ENCODE peak calls at places on chromosomes 13 and 19, in nine cellular contexts. B, Y, F, A, Q, J, I, U and R are unnamed samples.

GRCh38 chr13:76043882-76044281 is 407.8 kb downstream of the LMO7 start:
- DNase-seq in A (peak; percentile 10), J (no peak), F (no peak), U (no peak), Q (no peak), I (no peak), Y (no peak), B (no peak), R (no peak)

GRCh38 chr13:56561327-56561726 is 579.4 kb upstream of the PRR20A start:
- DNase-seq in Y (no peak), U (no peak), A (peak; percentile 23), F (no peak), B (no peak), Q (no peak), J (peak; percentile 2), I (no peak), R (no peak)

GRCh38 chr19:56837892-56838679 is 2.4 kb downstream of the PEG3 start:
- DNase-seq in F (peak; percentile 92), I (peak; percentile 67), Q (no peak), B (no peak), U (peak; percentile 57), Y (peak; percentile 4), A (no peak), J (no peak), R (peak; percentile 79)

GRCh38 chr19:21466627-21467026 is 38.8 kb upstream of the ZNF429 start:
- DNase-seq in U (no peak), B (no peak), J (no peak), F (no peak), I (no peak), A (no peak), Q (no peak), Y (no peak), R (no peak)

GRCh38 chr19:4390862-4391693 is 9.3 kb downstream of the SH3GL1 start:
- DNase-seq in F (no peak), I (no peak), Y (no peak), B (no peak), A (no peak), J (no peak), Q (no peak), U (no peak), R (no peak)

GRCh38 chr19:2087621-2088100 is 8.5 kb downstream of the MOB3A start:
- DNase-seq in Q (no peak), A (no peak), J (no peak), U (no peak), I (no peak), F (no peak), Y (no peak), B (no peak), R (no peak)

GRCh38 chr19:1156830-1157615 is 17.0 kb downstream of the SBNO2 start:
- DNase-seq in A (no peak), I (no peak), F (no peak), Q (no peak), J (no peak), U (no peak), Y (no peak), B (no peak), R (no peak)

GRCh38 chr19:16726916-16727315 is 7.3 kb downstream of the NWD1 start:
- DNase-seq in U (no peak), B (no peak), F (no peak), J (no peak), Q (no peak), I (no peak), Y (no peak), A (no peak), R (no peak)

GRCh38 chr13:46119883-46120614 is 15.2 kb upstream of the CPB2 start:
- DNase-seq in A (peak; percentile 77), Q (no peak), U (peak; percentile 10), B (no peak), F (no peak), Y (peak; percentile 71), I (no peak), J (no peak), R (no peak)

GRCh38 chr13:30158774-30159445 is 148.4 kb downstream of the KATNAL1 start:
- DNase-seq in F (no peak), U (peak; percentile 38), Q (no peak), J (no peak), I (peak; percentile 39), A (peak; percentile 42), Y (peak; percentile 87), B (no peak), R (no peak)

GRCh38 chr13:50141660-50142010 is 126.4 kb downstream of the KCNRG start:
- DNase-seq in U (no peak), F (no peak), J (no peak), A (no peak), B (no peak), Y (no peak), Q (no peak), I (no peak), R (no peak)

GRCh38 chr13:58630794-58631193 is 999.2 kb downstream of the PCDH17 start:
- DNase-seq in F (no peak), Y (no peak), A (no peak), J (no peak), Q (no peak), U (no peak), I (no peak), B (no peak), R (no peak)

GRCh38 chr19:54297759-54298305 is 15.1 kb downstream of the LILRA5 start:
- DNase-seq in F (no peak), I (no peak), B (no peak), A (peak; percentile 5), Y (no peak), U (no peak), J (no peak), Q (no peak), R (no peak)

GRCh38 chr13:86402500-86402899 is 603.3 kb upstream of the SLITRK6 start:
- DNase-seq in Q (no peak), J (no peak), A (no peak), B (no peak), F (no peak), Y (no peak), U (no peak), I (no peak), R (no peak)

GRCh38 chr13:27379694-27380596 is 44.5 kb upstream of the GTF3A start:
- DNase-seq in U (peak; percentile 43), Q (peak; percentile 30), F (peak; percentile 1), B (no peak), J (peak; percentile 69), A (peak; percentile 75), I (peak; percentile 31), Y (peak; percentile 22), R (peak; percentile 75)

GRCh38 chr19:36152886-36153525 is 759 bp upstream of the COX7A1 start:
- DNase-seq in A (no peak), J (no peak), U (no peak), B (no peak), I (no peak), Q (no peak), F (no peak), Y (no peak), R (no peak)

GRCh38 chr19:2552859-2553258 is 76.9 kb downstream of the GADD45B start:
- DNase-seq in U (no peak), B (no peak), Y (no peak), J (no peak), I (no peak), A (no peak), F (no peak), Q (no peak), R (no peak)

GRCh38 chr19:38634757-38635482 is 12.5 kb upstream of the ACTN4 start:
- DNase-seq in Q (peak; percentile 50), I (no peak), F (peak; percentile 59), B (no peak), J (peak; percentile 69), A (peak; percentile 80), Y (peak; percentile 56), U (peak; percentile 61), R (no peak)

GRCh38 chr19:19250196-19250801 is 22.8 kb downstream of the TM6SF2 start:
- DNase-seq in Y (no peak), B (no peak), F (no peak), I (no peak), U (no peak), J (no peak), Q (no peak), A (no peak), R (no peak)

GRCh38 chr19:52170863-52171320 is 529 bp downstream of the ZNF836 start:
- DNase-seq in Q (no peak), A (peak; percentile 3), I (no peak), B (no peak), U (peak; percentile 39), F (peak; percentile 35), J (peak; percentile 39), Y (no peak), R (no peak)

GRCh38 chr13:63942372-63942771 is 2526.7 kb upstream of the PCDH20 start:
- DNase-seq in Q (no peak), I (no peak), J (no peak), U (no peak), A (peak; percentile 23), Y (no peak), F (no peak), B (no peak), R (no peak)

GRCh38 chr13:81171065-81171647 is 830.2 kb upstream of the SPRY2 start:
- DNase-seq in B (no peak), U (no peak), F (no peak), J (peak; percentile 21), Q (no peak), Y (peak; percentile 29), I (no peak), A (peak; percentile 37), R (no peak)

GRCh38 chr19:35562776-35563175 is 682 bp downstream of the ATP4A start:
- DNase-seq in I (no peak), J (no peak), B (no peak), Y (no peak), F (no peak), Q (no peak), U (no peak), A (no peak), R (no peak)

GRCh38 chr19:18478545-18479311 is 40.8 kb upstream of the ISYNA1 start:
- DNase-seq in F (no peak), U (peak; percentile 70), B (peak; percentile 76), A (peak; percentile 94), Y (peak; percentile 53), Q (peak; percentile 62), J (no peak), I (peak; percentile 64), R (no peak)